ENCODE peak calls at places on chromosome 11, in seven cellular contexts. S is fibroblast of lung, N is WTC11, P is GM23338, M is A549, Y is MCF 10A, G is psoas muscle. B is an unnamed sample.

GRCh38 chr11:86949995-86950993 is 4.9 kb downstream of the FZD4 start:
- DNase-seq in N (no peak), P (no peak), S (no peak), Y (no peak), M (no peak), G (no peak), B (no peak)

GRCh38 chr11:134670247-134670646 is 258.2 kb upstream of the B3GAT1 start:
- DNase-seq in G (no peak), M (no peak), S (no peak), N (no peak), Y (no peak), P (no peak), B (no peak)

GRCh38 chr11:26088391-26088790 is 243.5 kb upstream of the ANO3 start:
- DNase-seq in M (no peak), P (no peak), S (peak; percentile 79), N (no peak), G (no peak), Y (no peak), B (no peak)

GRCh38 chr11:20038364-20038893 is 121.8 kb downstream of the DBX1 start:
- DNase-seq in N (no peak), P (no peak), Y (no peak), G (no peak), S (no peak), M (no peak), B (no peak)

GRCh38 chr11:68750197-68750987 is 928 bp downstream of the TESMIN start:
- DNase-seq in G (peak; percentile 25), Y (no peak), N (peak; percentile 94), S (no peak), M (no peak), P (peak; percentile 87), B (no peak)

GRCh38 chr11:10455637-10456487 is 798 bp downstream of the AMPD3 start:
- DNase-seq in G (peak; percentile 53), N (peak; percentile 35), Y (peak; percentile 35), M (peak; percentile 44), P (peak; percentile 77), S (peak; percentile 85), B (no peak)

GRCh38 chr11:110031171-110031570 is 62.0 kb upstream of the ZC3H12C start:
- DNase-seq in S (peak; percentile 6), G (no peak), M (no peak), P (no peak), N (no peak), Y (no peak), B (no peak)

GRCh38 chr11:66359662-66360087 is 11.9 kb downstream of the SLC29A2 start:
- DNase-seq in N (no peak), G (no peak), S (no peak), P (peak; percentile 57), M (no peak), Y (no peak), B (no peak)

GRCh38 chr11:126058090-126058489 is 4.6 kb downstream of the CDON start:
- DNase-seq in Y (no peak), N (no peak), P (no peak), M (no peak), G (no peak), S (no peak), B (no peak)

GRCh38 chr11:13284776-13285588 is 7.4 kb downstream of the BMAL1 start:
- DNase-seq in S (no peak), M (no peak), G (no peak), N (no peak), P (no peak), Y (no peak), B (no peak)

GRCh38 chr11:47979378-47980092 is 824 bp upstream of the PTPRJ start:
- DNase-seq in G (no peak), P (peak; percentile 79), Y (no peak), M (peak; percentile 64), N (peak; percentile 44), S (no peak), B (no peak)

GRCh38 chr11:17394743-17395390 is 6.4 kb upstream of the KCNJ11 start:
- DNase-seq in N (no peak), P (no peak), G (no peak), M (no peak), S (no peak), Y (no peak), B (no peak)
- TF ChIP-seq CTCF in N (no peak), P (peak; percentile 24), G (no peak), M (no peak), S (no peak), Y (no peak), B (no peak)

DNA sequence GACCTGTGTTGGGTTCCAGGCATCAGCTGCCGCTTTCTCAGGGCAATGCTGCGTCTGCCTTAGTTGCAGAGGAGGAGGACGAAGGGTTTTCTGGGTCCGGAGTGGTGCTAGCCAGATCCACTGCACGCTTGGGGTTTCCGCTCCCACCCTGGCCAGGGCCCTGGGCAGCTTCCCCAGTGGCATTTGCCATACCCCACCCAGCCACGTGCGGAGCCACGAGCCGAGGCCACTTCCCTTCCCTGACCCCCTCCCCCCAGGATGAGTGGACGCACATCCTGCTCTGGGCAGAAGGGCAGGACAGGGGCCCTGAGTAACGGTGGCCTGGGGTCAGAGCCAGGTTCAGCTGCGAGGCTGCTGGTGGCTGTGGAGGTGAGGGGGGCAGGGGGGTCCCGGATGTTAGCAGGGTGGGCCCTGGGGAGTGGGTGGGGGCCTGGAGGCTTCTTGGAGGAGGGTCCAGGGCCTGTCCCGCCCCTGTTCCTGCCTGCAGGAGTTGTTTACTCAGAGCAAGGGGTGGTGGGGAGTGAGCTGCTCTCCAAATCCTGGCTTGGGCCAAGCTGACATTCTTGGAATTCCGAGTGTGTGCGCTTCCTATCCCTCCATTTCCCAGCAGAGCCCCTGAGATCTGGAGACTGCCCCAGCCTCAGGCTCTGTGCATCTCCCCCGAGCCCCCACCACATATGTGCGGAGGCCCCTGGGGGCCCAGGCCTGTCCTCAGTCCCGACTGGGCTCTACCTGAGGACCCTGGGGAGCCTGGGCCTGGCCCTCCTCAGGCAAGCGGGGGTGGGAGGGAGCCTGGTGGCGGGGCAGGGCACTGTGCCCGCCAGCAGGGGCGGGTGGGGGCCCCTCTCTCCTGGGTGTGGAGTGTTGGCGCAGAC is 1.4 kb downstream of the TSPAN4 start:
- DNase-seq in S (peak; percentile 93), N (peak; percentile 88), P (peak; percentile 98), M (peak; percentile 96), G (peak; percentile 95), Y (peak; percentile 92), B (peak; percentile 60)
- TF ChIP-seq CTCF in S (no peak), N (no peak), P (no peak), M (no peak), G (no peak), Y (no peak), B (no peak)

DNA sequence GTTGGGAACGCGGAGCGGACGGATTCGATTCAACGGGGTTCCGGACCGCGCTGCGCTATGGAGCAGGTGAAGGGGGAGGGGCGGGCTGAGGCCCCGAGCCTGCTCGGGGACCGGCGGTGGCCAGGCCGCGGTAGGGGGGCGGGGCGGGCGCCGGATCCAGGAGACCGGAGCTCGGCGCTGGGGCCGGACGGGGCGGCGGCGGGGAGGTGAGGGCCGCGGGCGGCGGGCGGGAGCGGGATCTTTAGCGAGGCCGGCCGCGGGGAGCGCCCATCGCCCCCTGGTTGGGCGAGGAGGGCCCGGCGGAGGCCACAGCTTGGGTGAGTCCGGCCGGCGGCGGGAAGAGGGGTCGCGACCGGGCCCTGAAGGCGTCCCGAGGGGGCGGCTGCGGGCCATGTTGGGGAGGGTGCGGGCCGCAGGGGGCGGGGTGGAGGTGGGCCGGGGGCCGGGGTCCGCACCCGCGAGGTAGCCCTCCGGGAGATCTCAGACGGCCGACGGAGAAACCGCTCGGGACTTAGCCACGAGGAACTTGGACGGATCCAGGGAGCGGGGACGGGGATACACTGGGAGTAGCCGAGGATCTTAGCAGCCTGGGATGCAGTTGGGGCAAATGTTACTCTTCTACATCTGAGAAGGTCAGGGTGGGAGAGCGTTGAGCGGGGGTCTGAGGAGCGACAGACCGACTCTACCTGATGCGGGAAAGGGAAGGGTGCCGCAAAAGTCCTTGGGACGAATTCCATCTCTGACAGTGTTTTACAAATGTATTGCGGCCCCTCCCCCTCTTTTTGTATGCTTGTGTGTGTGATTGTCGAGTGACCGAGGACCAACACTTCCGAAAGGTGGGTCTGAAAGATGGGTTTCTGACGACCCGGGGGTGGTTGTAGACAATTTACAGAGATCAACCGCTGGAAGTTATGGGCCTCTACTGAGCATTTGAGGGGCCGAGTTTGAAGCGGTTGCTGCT is 514 bp downstream of the STIP1 start:
- DNase-seq in S (peak; percentile 11), G (no peak), N (no peak), Y (peak; percentile 31), P (peak; percentile 48), M (no peak), B (no peak)
- TF ChIP-seq CTCF in S (no peak), G (peak; percentile 31), N (no peak), Y (peak; percentile 23), P (peak; percentile 8), M (no peak), B (no peak)

GRCh38 chr11:114075891-114076441 is 16.5 kb downstream of the ZBTB16 start:
- DNase-seq in P (peak; percentile 88), M (peak; percentile 30), N (peak; percentile 69), S (peak; percentile 12), Y (no peak), G (peak; percentile 65), B (peak; percentile 26)
- TF ChIP-seq CTCF in P (peak; percentile 74), M (no peak), N (peak; percentile 54), S (peak; percentile 76), Y (no peak), G (peak; percentile 78), B (peak; percentile 40)

GRCh38 chr11:93821617-93822016 is 28.8 kb downstream of the VSTM5 start:
- DNase-seq in G (no peak), M (no peak), S (no peak), Y (no peak), N (no peak), P (no peak), B (no peak)

GRCh38 chr11:93822359-93822758 is 28.1 kb downstream of the VSTM5 start:
- DNase-seq in P (no peak), Y (peak; percentile 12), S (no peak), G (no peak), N (no peak), M (no peak), B (no peak)

GRCh38 chr11:93820847-93821246 is 29.6 kb downstream of the VSTM5 start:
- DNase-seq in S (no peak), N (no peak), G (no peak), M (no peak), P (no peak), Y (no peak), B (no peak)

GRCh38 chr11:93817426-93818348 is 32.7 kb downstream of the VSTM5 start:
- DNase-seq in M (no peak), S (no peak), G (no peak), Y (no peak), N (no peak), P (no peak), B (no peak)

GRCh38 chr11:93820085-93820710 is 30.2 kb downstream of the VSTM5 start:
- DNase-seq in N (no peak), M (no peak), Y (no peak), P (peak; percentile 25), S (no peak), G (no peak), B (no peak)
- TF ChIP-seq CTCF in N (no peak), M (no peak), Y (no peak), P (no peak), S (no peak), G (no peak), B (no peak)

GRCh38 chr11:17548444-17548843 is 1.4 kb downstream of the OTOG start:
- DNase-seq in S (no peak), N (no peak), Y (no peak), M (peak; percentile 32), G (no peak), P (peak; percentile 85), B (no peak)
- TF ChIP-seq CTCF in S (no peak), N (no peak), Y (no peak), M (no peak), G (no peak), P (peak; percentile 49), B (no peak)